ENCODE peak calls at places on chromosomes 4 and X, in six cellular contexts. One of them, this sample, is unnamed.

GRCh38 chrX:108167211-108167872 is 75.8 kb downstream of the ATG4A start:
- DNase-seq in HCT116: peak; percentile 23
- DNase-seq in CD8-positive, alpha-beta memory T cell: no peak
- DNase-seq in heart right ventricle: no peak
- DNase-seq in dorsolateral prefrontal cortex: no peak
- DNase-seq in CD8-positive, alpha-beta T cell: no peak
- DNase-seq in this sample: no peak

GRCh38 chr4:188781655-188782054 is 642.4 kb downstream of the TRIML1 start:
- DNase-seq in HCT116: peak; percentile 21
- DNase-seq in CD8-positive, alpha-beta memory T cell: no peak
- DNase-seq in heart right ventricle: no peak
- DNase-seq in dorsolateral prefrontal cortex: no peak
- DNase-seq in CD8-positive, alpha-beta T cell: no peak
- DNase-seq in this sample: no peak

GRCh38 chrX:115330498-115331138 is 41.1 kb downstream of the LUZP4 start:
- DNase-seq in HCT116: peak; percentile 44
- DNase-seq in CD8-positive, alpha-beta memory T cell: no peak
- DNase-seq in heart right ventricle: no peak
- DNase-seq in dorsolateral prefrontal cortex: peak; percentile 57
- DNase-seq in CD8-positive, alpha-beta T cell: no peak
- DNase-seq in this sample: peak; percentile 25

GRCh38 chrX:7828594-7828993 is 14.4 kb upstream of the VCX start:
- DNase-seq in HCT116: no peak
- DNase-seq in CD8-positive, alpha-beta memory T cell: no peak
- DNase-seq in heart right ventricle: no peak
- DNase-seq in dorsolateral prefrontal cortex: no peak
- DNase-seq in CD8-positive, alpha-beta T cell: no peak
- DNase-seq in this sample: no peak

GRCh38 chr4:25767877-25768475 is 94.8 kb downstream of the SEL1L3 start:
- DNase-seq in HCT116: peak; percentile 37
- DNase-seq in CD8-positive, alpha-beta memory T cell: no peak
- DNase-seq in heart right ventricle: peak; percentile 22
- DNase-seq in dorsolateral prefrontal cortex: peak; percentile 67
- DNase-seq in CD8-positive, alpha-beta T cell: no peak
- DNase-seq in this sample: no peak

GRCh38 chr4:4992833-4993232 is 26.4 kb downstream of the CYTL1 start:
- DNase-seq in HCT116: no peak
- DNase-seq in CD8-positive, alpha-beta memory T cell: no peak
- DNase-seq in heart right ventricle: no peak
- DNase-seq in dorsolateral prefrontal cortex: no peak
- DNase-seq in CD8-positive, alpha-beta T cell: no peak
- DNase-seq in this sample: no peak

GRCh38 chr4:55458164-55458563 is 62.4 kb downstream of the TMEM165 start:
- DNase-seq in HCT116: no peak
- DNase-seq in CD8-positive, alpha-beta memory T cell: no peak
- DNase-seq in heart right ventricle: no peak
- DNase-seq in dorsolateral prefrontal cortex: no peak
- DNase-seq in CD8-positive, alpha-beta T cell: no peak
- DNase-seq in this sample: no peak

GRCh38 chr4:113607998-113608397 is 153.5 kb downstream of the CAMK2D start:
- DNase-seq in HCT116: no peak
- DNase-seq in CD8-positive, alpha-beta memory T cell: no peak
- DNase-seq in heart right ventricle: no peak
- DNase-seq in dorsolateral prefrontal cortex: no peak
- DNase-seq in CD8-positive, alpha-beta T cell: no peak
- DNase-seq in this sample: no peak

GRCh38 chr4:16926214-16926613 is 27.8 kb upstream of the LDB2 start:
- DNase-seq in HCT116: no peak
- DNase-seq in CD8-positive, alpha-beta memory T cell: no peak
- DNase-seq in heart right ventricle: no peak
- DNase-seq in dorsolateral prefrontal cortex: no peak
- DNase-seq in CD8-positive, alpha-beta T cell: no peak
- DNase-seq in this sample: no peak

GRCh38 chr4:146450524-146450923 is 71.2 kb downstream of the SLC10A7 start:
- DNase-seq in HCT116: no peak
- DNase-seq in CD8-positive, alpha-beta memory T cell: no peak
- DNase-seq in heart right ventricle: no peak
- DNase-seq in dorsolateral prefrontal cortex: no peak
- DNase-seq in CD8-positive, alpha-beta T cell: no peak
- DNase-seq in this sample: no peak

GRCh38 chr4:16082424-16083216 is 1.2 kb downstream of the PROM1 start:
- DNase-seq in HCT116: no peak
- DNase-seq in CD8-positive, alpha-beta memory T cell: no peak
- DNase-seq in heart right ventricle: peak; percentile 16
- DNase-seq in dorsolateral prefrontal cortex: peak; percentile 51
- DNase-seq in CD8-positive, alpha-beta T cell: no peak
- DNase-seq in this sample: peak; percentile 44

GRCh38 chr4:153143527-153144348 is 60.5 kb upstream of the TRIM2 start:
- DNase-seq in HCT116: peak; percentile 51
- DNase-seq in CD8-positive, alpha-beta memory T cell: no peak
- DNase-seq in heart right ventricle: no peak
- DNase-seq in dorsolateral prefrontal cortex: no peak
- DNase-seq in CD8-positive, alpha-beta T cell: no peak
- DNase-seq in this sample: peak; percentile 22

GRCh38 chr4:105994841-105995240 is 99.6 kb downstream of the NPNT start:
- DNase-seq in HCT116: no peak
- DNase-seq in CD8-positive, alpha-beta memory T cell: no peak
- DNase-seq in heart right ventricle: no peak
- DNase-seq in dorsolateral prefrontal cortex: no peak
- DNase-seq in CD8-positive, alpha-beta T cell: no peak
- DNase-seq in this sample: no peak

GRCh38 chr4:150302553-150302952 is 224.3 kb downstream of the DCLK2 start:
- DNase-seq in HCT116: peak; percentile 53
- DNase-seq in CD8-positive, alpha-beta memory T cell: no peak
- DNase-seq in heart right ventricle: no peak
- DNase-seq in dorsolateral prefrontal cortex: no peak
- DNase-seq in CD8-positive, alpha-beta T cell: no peak
- DNase-seq in this sample: no peak

GRCh38 chr4:48979897-48980579 is 6.0 kb upstream of the CWH43 start:
- DNase-seq in HCT116: no peak
- DNase-seq in CD8-positive, alpha-beta memory T cell: no peak
- DNase-seq in heart right ventricle: no peak
- DNase-seq in dorsolateral prefrontal cortex: no peak
- DNase-seq in CD8-positive, alpha-beta T cell: no peak
- DNase-seq in this sample: no peak

GRCh38 chr4:87521757-87522374 is 7.3 kb downstream of the SPARCL1 start:
- DNase-seq in HCT116: peak; percentile 19
- DNase-seq in CD8-positive, alpha-beta memory T cell: no peak
- DNase-seq in heart right ventricle: no peak
- DNase-seq in dorsolateral prefrontal cortex: no peak
- DNase-seq in CD8-positive, alpha-beta T cell: no peak
- DNase-seq in this sample: no peak

GRCh38 chrX:78024349-78025108 is 55.1 kb upstream of the PGAM4 start:
- DNase-seq in HCT116: peak; percentile 43
- DNase-seq in CD8-positive, alpha-beta memory T cell: no peak
- DNase-seq in heart right ventricle: peak; percentile 8
- DNase-seq in dorsolateral prefrontal cortex: no peak
- DNase-seq in CD8-positive, alpha-beta T cell: peak; percentile 50
- DNase-seq in this sample: peak; percentile 71

GRCh38 chr4:6694177-6694901 is 661 bp downstream of the S100P start:
- DNase-seq in HCT116: no peak
- DNase-seq in CD8-positive, alpha-beta memory T cell: peak; percentile 38
- DNase-seq in heart right ventricle: no peak
- DNase-seq in dorsolateral prefrontal cortex: no peak
- DNase-seq in CD8-positive, alpha-beta T cell: no peak
- DNase-seq in this sample: no peak

GRCh38 chrX:119625843-119626242 is 19.6 kb upstream of the NKRF start:
- DNase-seq in HCT116: no peak
- DNase-seq in CD8-positive, alpha-beta memory T cell: no peak
- DNase-seq in heart right ventricle: no peak
- DNase-seq in dorsolateral prefrontal cortex: no peak
- DNase-seq in CD8-positive, alpha-beta T cell: no peak
- DNase-seq in this sample: no peak

GRCh38 chrX:79161655-79162054 is 17.2 kb downstream of the GPR174 start:
- DNase-seq in HCT116: no peak
- DNase-seq in CD8-positive, alpha-beta memory T cell: peak; percentile 29
- DNase-seq in heart right ventricle: no peak
- DNase-seq in dorsolateral prefrontal cortex: no peak
- DNase-seq in CD8-positive, alpha-beta T cell: no peak
- DNase-seq in this sample: no peak

GRCh38 chrX:79170632-79171031 is 26.1 kb downstream of the GPR174 start:
- DNase-seq in HCT116: no peak
- DNase-seq in CD8-positive, alpha-beta memory T cell: no peak
- DNase-seq in heart right ventricle: no peak
- DNase-seq in dorsolateral prefrontal cortex: no peak
- DNase-seq in CD8-positive, alpha-beta T cell: no peak
- DNase-seq in this sample: no peak

GRCh38 chrX:79162076-79162475 is 17.6 kb downstream of the GPR174 start:
- DNase-seq in HCT116: no peak
- DNase-seq in CD8-positive, alpha-beta memory T cell: no peak
- DNase-seq in heart right ventricle: no peak
- DNase-seq in dorsolateral prefrontal cortex: no peak
- DNase-seq in CD8-positive, alpha-beta T cell: no peak
- DNase-seq in this sample: no peak

GRCh38 chrX:79169484-79169883 is 25.0 kb downstream of the GPR174 start:
- DNase-seq in HCT116: no peak
- DNase-seq in CD8-positive, alpha-beta memory T cell: no peak
- DNase-seq in heart right ventricle: no peak
- DNase-seq in dorsolateral prefrontal cortex: no peak
- DNase-seq in CD8-positive, alpha-beta T cell: no peak
- DNase-seq in this sample: no peak

GRCh38 chrX:79167437-79167836 is 22.9 kb downstream of the GPR174 start:
- DNase-seq in HCT116: no peak
- DNase-seq in CD8-positive, alpha-beta memory T cell: no peak
- DNase-seq in heart right ventricle: no peak
- DNase-seq in dorsolateral prefrontal cortex: no peak
- DNase-seq in CD8-positive, alpha-beta T cell: no peak
- DNase-seq in this sample: no peak
- H3K27ac ChIP-seq in HCT116: no peak overlapping the region
- H3K27ac ChIP-seq in CD8-positive, alpha-beta memory T cell: peak overlapping the region; percentile 6
- H3K27ac ChIP-seq in heart right ventricle: peak overlapping the region; percentile 41
- H3K27ac ChIP-seq in dorsolateral prefrontal cortex: no peak overlapping the region
- H3K27ac ChIP-seq in CD8-positive, alpha-beta T cell: peak overlapping the region; percentile 47
- H3K27ac ChIP-seq in this sample: no peak overlapping the region

GRCh38 chr4:65670331-65671031 is at the start of gene EPHA5:
- DNase-seq in HCT116: no peak
- DNase-seq in CD8-positive, alpha-beta memory T cell: no peak
- DNase-seq in heart right ventricle: peak; percentile 48
- DNase-seq in dorsolateral prefrontal cortex: peak; percentile 81
- DNase-seq in CD8-positive, alpha-beta T cell: no peak
- DNase-seq in this sample: peak; percentile 78
- H3K27me3 ChIP-seq in HCT116: no peaks in the 10 kb centered on the region
- H3K27me3 ChIP-seq in CD8-positive, alpha-beta memory T cell: no peaks in the 10 kb centered on the region
- H3K27me3 ChIP-seq in heart right ventricle: peaks cover 43% of the 10 kb centered on the region
- H3K27me3 ChIP-seq in dorsolateral prefrontal cortex: no peaks in the 10 kb centered on the region
- H3K27me3 ChIP-seq in CD8-positive, alpha-beta T cell: peaks cover 14% of the 10 kb centered on the region
- H3K27me3 ChIP-seq in this sample: no peaks in the 10 kb centered on the region

GRCh38 chrX:12767856-12768255 is 23.4 kb upstream of the PRPS2 start:
- DNase-seq in HCT116: no peak
- DNase-seq in CD8-positive, alpha-beta memory T cell: no peak
- DNase-seq in heart right ventricle: no peak
- DNase-seq in dorsolateral prefrontal cortex: no peak
- DNase-seq in CD8-positive, alpha-beta T cell: no peak
- DNase-seq in this sample: no peak
- H3K4me3 ChIP-seq in HCT116: no peak overlapping the region
- H3K4me3 ChIP-seq in CD8-positive, alpha-beta memory T cell: no peak overlapping the region
- H3K4me3 ChIP-seq in heart right ventricle: no peak overlapping the region
- H3K4me3 ChIP-seq in dorsolateral prefrontal cortex: no peak overlapping the region
- H3K4me3 ChIP-seq in CD8-positive, alpha-beta T cell: no peak overlapping the region
- H3K4me3 ChIP-seq in this sample: no peak overlapping the region

GRCh38 chr4:81429031-81429430 is 42.7 kb downstream of the RASGEF1B start:
- DNase-seq in HCT116: no peak
- DNase-seq in CD8-positive, alpha-beta memory T cell: no peak
- DNase-seq in heart right ventricle: no peak
- DNase-seq in dorsolateral prefrontal cortex: no peak
- DNase-seq in CD8-positive, alpha-beta T cell: no peak
- DNase-seq in this sample: no peak

GRCh38 chr4:81436928-81437327 is 34.8 kb downstream of the RASGEF1B start:
- DNase-seq in HCT116: no peak
- DNase-seq in CD8-positive, alpha-beta memory T cell: no peak
- DNase-seq in heart right ventricle: no peak
- DNase-seq in dorsolateral prefrontal cortex: no peak
- DNase-seq in CD8-positive, alpha-beta T cell: no peak
- DNase-seq in this sample: no peak

GRCh38 chr4:81429607-81430006 is 42.1 kb downstream of the RASGEF1B start:
- DNase-seq in HCT116: no peak
- DNase-seq in CD8-positive, alpha-beta memory T cell: no peak
- DNase-seq in heart right ventricle: no peak
- DNase-seq in dorsolateral prefrontal cortex: no peak
- DNase-seq in CD8-positive, alpha-beta T cell: no peak
- DNase-seq in this sample: no peak

GRCh38 chr4:81436096-81436495 is 35.6 kb downstream of the RASGEF1B start:
- DNase-seq in HCT116: no peak
- DNase-seq in CD8-positive, alpha-beta memory T cell: no peak
- DNase-seq in heart right ventricle: no peak
- DNase-seq in dorsolateral prefrontal cortex: no peak
- DNase-seq in CD8-positive, alpha-beta T cell: no peak
- DNase-seq in this sample: no peak

DNA sequence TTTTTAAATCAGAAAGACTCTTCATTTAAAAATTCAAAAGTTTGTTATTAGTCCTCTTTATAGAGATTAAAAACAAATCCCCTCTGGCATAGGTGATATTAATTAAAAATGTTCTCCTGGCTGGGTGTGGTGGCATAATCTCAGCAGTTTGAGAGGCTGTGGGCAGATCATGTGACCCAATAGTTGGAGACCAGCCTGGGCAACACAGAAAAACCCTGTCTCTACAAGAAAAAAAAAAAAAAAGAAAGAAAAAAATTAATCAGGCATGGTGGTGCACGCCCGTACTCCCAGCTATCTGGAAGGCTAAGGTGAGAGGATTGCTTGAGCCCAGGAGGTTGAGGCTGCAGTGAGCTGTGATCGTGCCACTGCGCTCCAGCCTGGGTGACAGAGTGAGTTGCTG is 38.9 kb downstream of the RASGEF1B start:
- DNase-seq in HCT116: no peak
- DNase-seq in CD8-positive, alpha-beta memory T cell: no peak
- DNase-seq in heart right ventricle: no peak
- DNase-seq in dorsolateral prefrontal cortex: no peak
- DNase-seq in CD8-positive, alpha-beta T cell: no peak
- DNase-seq in this sample: no peak
- H3K27ac ChIP-seq in HCT116: no peak overlapping the region
- H3K27ac ChIP-seq in CD8-positive, alpha-beta memory T cell: no peak overlapping the region
- H3K27ac ChIP-seq in heart right ventricle: no peak overlapping the region
- H3K27ac ChIP-seq in dorsolateral prefrontal cortex: no peak overlapping the region
- H3K27ac ChIP-seq in CD8-positive, alpha-beta T cell: no peak overlapping the region
- H3K27ac ChIP-seq in this sample: no peak overlapping the region

GRCh38 chrX:43733699-43734098 is 77.6 kb downstream of the MAOA start:
- DNase-seq in HCT116: no peak
- DNase-seq in CD8-positive, alpha-beta memory T cell: no peak
- DNase-seq in heart right ventricle: no peak
- DNase-seq in dorsolateral prefrontal cortex: no peak
- DNase-seq in CD8-positive, alpha-beta T cell: no peak
- DNase-seq in this sample: no peak
- H3K27me3 ChIP-seq in HCT116: no peaks in the 10 kb centered on the region
- H3K27me3 ChIP-seq in CD8-positive, alpha-beta memory T cell: no peaks in the 10 kb centered on the region
- H3K27me3 ChIP-seq in heart right ventricle: no peaks in the 10 kb centered on the region
- H3K27me3 ChIP-seq in dorsolateral prefrontal cortex: peaks cover 56% of the 10 kb centered on the region
- H3K27me3 ChIP-seq in CD8-positive, alpha-beta T cell: no peaks in the 10 kb centered on the region
- H3K27me3 ChIP-seq in this sample: no peaks in the 10 kb centered on the region